ENCODE peak calls at places on chromosomes 4 and X, in five cellular contexts. A, Q, H, C and M are unnamed samples.

GRCh38 chr4:70892086-70892769 is 9.9 kb upstream of the MOB1B start:
- DNase-seq in A (no peak), Q (no peak), H (no peak), C (no peak), M (no peak)

GRCh38 chrX:48569958-48570357 is 4.3 kb upstream of the RBM3 start:
- DNase-seq in A (no peak), Q (peak), H (no peak), C (no peak), M (no peak)

GRCh38 chr4:48047421-48047844 is 30.9 kb downstream of the NIPAL1 start:
- DNase-seq in A (no peak), Q (no peak), H (no peak), C (no peak), M (no peak)

GRCh38 chr4:132824721-132825120 is 324.4 kb upstream of the PCDH10 start:
- DNase-seq in A (no peak), Q (no peak), H (no peak), C (no peak), M (no peak)

GRCh38 chr4:113844369-113844768 is 82.8 kb upstream of the CAMK2D start:
- DNase-seq in A (no peak), Q (no peak), H (no peak), C (no peak), M (no peak)

GRCh38 chrX:136147320-136147901 is at the start of gene FHL1:
- DNase-seq in A (peak), Q (peak), H (no peak), C (peak), M (peak)

GRCh38 chrX:41827886-41828285 is 95.5 kb downstream of the CASK start:
- DNase-seq in A (no peak), Q (peak), H (no peak), C (peak), M (peak)

GRCh38 chr4:73189274-73189810 is 69.3 kb downstream of the ANKRD17 start:
- DNase-seq in A (no peak), Q (peak), H (no peak), C (no peak), M (peak)

GRCh38 chr4:17957689-17958088 is 63.9 kb downstream of the LCORL start:
- DNase-seq in A (no peak), Q (peak), H (no peak), C (peak), M (no peak)

GRCh38 chrX:108313662-108314061 is 124.6 kb downstream of the COL4A6 start:
- DNase-seq in A (no peak), Q (peak), H (no peak), C (peak), M (no peak)

GRCh38 chr4:186621959-186622553 is 66.7 kb upstream of the MTNR1A start:
- DNase-seq in A (no peak), Q (peak), H (no peak), C (peak), M (peak)

GRCh38 chrX:7264399-7264798 is 116.4 kb upstream of the PUDP start:
- DNase-seq in A (no peak), Q (no peak), H (no peak), C (no peak), M (no peak)

GRCh38 chr4:26806331-26806730 is 54.3 kb upstream of the STIM2 start:
- DNase-seq in A (no peak), Q (peak), H (no peak), C (peak), M (no peak)

GRCh38 chr4:47466061-47466785 is 2.7 kb upstream of the COMMD8 start:
- DNase-seq in A (no peak), Q (no peak), H (no peak), C (no peak), M (no peak)

DNA sequence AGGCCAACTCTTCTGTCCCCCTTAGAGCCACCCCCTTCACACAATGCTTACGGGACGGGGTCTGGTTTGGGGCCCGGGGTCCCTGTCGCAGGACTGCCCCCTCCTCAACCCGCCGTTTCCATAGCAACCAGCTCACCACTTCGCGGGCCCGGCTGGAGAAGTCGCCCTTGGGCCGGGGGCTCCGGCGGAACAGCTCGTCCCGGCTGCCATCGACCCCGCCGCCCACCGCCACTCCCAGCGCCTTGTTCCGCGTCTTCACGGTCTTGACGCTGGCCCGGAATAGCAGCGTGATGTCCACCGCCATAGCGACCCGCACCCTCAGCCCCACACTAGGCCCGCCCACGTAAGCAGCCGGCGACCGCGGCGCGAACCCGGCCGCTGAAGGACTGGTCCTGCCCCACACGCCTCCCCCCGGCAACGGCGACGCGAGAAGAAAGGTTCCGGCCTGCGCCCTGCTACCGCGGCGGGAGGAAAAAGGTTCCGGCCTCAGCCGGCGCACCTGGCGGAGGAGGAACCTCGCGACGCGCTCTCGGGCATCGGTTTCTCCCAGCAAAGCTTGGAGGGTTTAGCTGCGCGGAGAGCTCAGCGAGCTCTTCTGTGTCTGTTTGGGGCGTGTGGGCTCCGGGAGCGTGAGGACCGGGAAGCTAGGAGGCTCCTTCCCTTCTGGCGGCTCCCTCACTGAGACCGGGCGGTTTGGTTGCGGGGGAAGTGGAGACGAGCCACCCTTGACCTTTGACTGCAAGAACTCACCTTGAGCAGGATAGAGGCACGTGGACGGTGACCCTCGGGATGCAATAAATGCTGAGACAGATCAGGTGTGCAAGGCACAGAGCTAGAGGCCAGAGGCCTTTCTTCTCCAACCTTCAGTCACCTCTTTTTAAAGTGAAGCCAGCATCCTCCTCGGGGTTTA is at the start of gene STX18:
- DNase-seq in A (peak), Q (peak), H (peak), C (peak), M (peak)
- H2BK15ac ChIP-seq in A (no peak), Q (peak), H (peak), C (peak), M (no peak)

DNA sequence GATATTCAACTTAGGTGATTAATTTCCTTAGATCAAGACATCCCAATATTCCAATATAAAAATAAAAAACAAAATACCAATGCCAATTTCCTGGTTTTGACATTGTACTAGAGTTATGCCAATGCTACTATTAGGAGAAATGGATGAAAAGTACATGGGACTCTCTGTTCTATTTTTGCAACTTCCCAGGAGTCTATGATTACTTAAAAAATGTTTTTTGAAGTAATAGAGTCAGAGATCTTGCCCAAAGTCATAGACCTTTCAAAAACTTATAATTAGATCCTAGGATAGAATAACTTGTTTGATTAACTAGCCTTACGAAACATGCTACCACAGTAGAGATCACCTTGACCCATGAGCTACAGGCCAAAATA is 73.6 kb upstream of the MAOA start:
- DNase-seq in A (no peak), Q (no peak), H (no peak), C (no peak), M (no peak)
- H3K23ac ChIP-seq in A (no peak), Q (no peak), H (no peak), C (no peak), M (no peak)

GRCh38 chr4:159881158-159881557 is 778.3 kb downstream of the RAPGEF2 start:
- DNase-seq in A (no peak), Q (no peak), H (no peak), C (no peak), M (no peak)
- H2BK15ac ChIP-seq in A (no peak), Q (no peak), H (no peak), C (no peak), M (no peak)

DNA sequence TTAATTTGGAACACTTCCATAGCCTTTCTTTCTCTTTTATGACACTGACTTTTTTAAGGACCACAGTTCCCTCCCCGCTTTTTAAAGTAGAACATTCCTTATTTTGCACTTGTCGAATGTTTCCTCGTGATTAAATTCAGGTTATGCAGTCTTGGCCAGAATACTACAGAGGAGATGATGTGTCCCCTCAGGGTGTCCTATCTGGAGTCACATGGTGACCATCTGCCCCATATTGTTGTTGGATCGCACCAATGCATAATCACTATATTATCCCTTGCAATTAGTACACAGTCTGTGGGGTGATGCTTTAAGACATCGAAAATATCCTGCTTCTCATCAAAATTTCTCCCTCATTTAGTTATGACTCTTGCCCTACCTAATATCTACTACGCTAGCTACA is 27.4 kb downstream of the WDFY3 start:
- DNase-seq in A (no peak), Q (no peak), H (no peak), C (no peak), M (no peak)
- H3K23ac ChIP-seq in A (no peak), Q (no peak), H (no peak), C (no peak), M (no peak)

GRCh38 chrX:134738986-134739744 is 80.9 kb upstream of the PLAC1 start:
- DNase-seq in A (no peak), Q (no peak), H (no peak), C (no peak), M (no peak)
- H2BK15ac ChIP-seq in A (no peak), Q (no peak), H (no peak), C (no peak), M (no peak)

GRCh38 chr4:153577053-153577452 is 107.0 kb upstream of the TLR2 start:
- DNase-seq in A (no peak), Q (no peak), H (no peak), C (no peak), M (no peak)
- H3K23ac ChIP-seq in A (no peak), Q (no peak), H (no peak), C (no peak), M (no peak)

DNA sequence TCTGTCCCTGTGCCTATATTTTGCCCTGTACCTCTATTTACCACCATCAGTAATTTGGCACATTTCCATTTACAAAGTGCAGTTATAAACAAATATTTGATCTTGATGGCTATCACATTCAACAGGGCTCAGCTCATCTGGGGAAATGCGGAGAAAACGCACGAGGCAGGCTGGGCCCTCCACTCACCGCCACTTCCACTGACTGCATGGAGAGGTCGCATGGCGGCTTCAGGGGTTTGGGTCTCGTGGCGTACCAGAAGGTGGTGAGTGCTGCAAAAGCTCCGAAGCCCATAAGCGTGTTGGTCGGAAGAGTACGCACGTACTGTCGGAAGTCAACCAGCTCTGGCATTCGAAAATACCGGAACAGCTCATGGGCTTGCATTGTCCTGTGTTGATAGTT is 22.6 kb downstream of the ACSL1 start:
- DNase-seq in A (no peak), Q (no peak), H (no peak), C (no peak), M (no peak)
- H2BK15ac ChIP-seq in A (no peak), Q (no peak), H (no peak), C (no peak), M (no peak)

GRCh38 chr4:95129708-95130343 is 372.1 kb downstream of the BMPR1B start:
- DNase-seq in A (no peak), Q (peak), H (no peak), C (peak), M (peak)
- H3K23ac ChIP-seq in A (no peak), Q (no peak), H (no peak), C (no peak), M (no peak)